ENCODE peak calls at places on chromosome 13, in nine cellular contexts. One of them, this sample, is unnamed.

GRCh38 chr13:41492432-41493267 is 35.3 kb downstream of the RGCC start:
- DNase-seq in adipocyte: no peak
- DNase-seq in SK-N-SH: no peak
- DNase-seq in Peyer's patch: no peak
- DNase-seq in BE2C: no peak
- DNase-seq in cardiac fibroblast: no peak
- DNase-seq in tibial artery: no peak
- DNase-seq in CD4-positive, alpha-beta memory T cell: peak; percentile 57
- DNase-seq in astrocyte of the spinal cord: no peak
- DNase-seq in this sample: no peak

GRCh38 chr13:34970961-34971360 is 28.9 kb downstream of the NBEA start:
- DNase-seq in adipocyte: no peak
- DNase-seq in SK-N-SH: no peak
- DNase-seq in Peyer's patch: no peak
- DNase-seq in BE2C: no peak
- DNase-seq in cardiac fibroblast: no peak
- DNase-seq in tibial artery: no peak
- DNase-seq in CD4-positive, alpha-beta memory T cell: no peak
- DNase-seq in astrocyte of the spinal cord: no peak
- DNase-seq in this sample: no peak

GRCh38 chr13:58592052-58592451 is 960.5 kb downstream of the PCDH17 start:
- DNase-seq in adipocyte: no peak
- DNase-seq in SK-N-SH: no peak
- DNase-seq in Peyer's patch: no peak
- DNase-seq in BE2C: no peak
- DNase-seq in cardiac fibroblast: no peak
- DNase-seq in tibial artery: no peak
- DNase-seq in CD4-positive, alpha-beta memory T cell: no peak
- DNase-seq in astrocyte of the spinal cord: no peak
- DNase-seq in this sample: no peak

GRCh38 chr13:109919715-109920375 is 133.5 kb upstream of the IRS2 start:
- DNase-seq in adipocyte: peak; percentile 7
- DNase-seq in SK-N-SH: no peak
- DNase-seq in Peyer's patch: no peak
- DNase-seq in BE2C: no peak
- DNase-seq in cardiac fibroblast: peak; percentile 59
- DNase-seq in tibial artery: no peak
- DNase-seq in CD4-positive, alpha-beta memory T cell: no peak
- DNase-seq in astrocyte of the spinal cord: peak; percentile 20
- DNase-seq in this sample: no peak

GRCh38 chr13:71758823-71759222 is 108.2 kb downstream of the DACH1 start:
- DNase-seq in adipocyte: no peak
- DNase-seq in SK-N-SH: peak; percentile 11
- DNase-seq in Peyer's patch: no peak
- DNase-seq in BE2C: peak; percentile 44
- DNase-seq in cardiac fibroblast: no peak
- DNase-seq in tibial artery: no peak
- DNase-seq in CD4-positive, alpha-beta memory T cell: no peak
- DNase-seq in astrocyte of the spinal cord: no peak
- DNase-seq in this sample: no peak

GRCh38 chr13:37046062-37046461 is 13.4 kb downstream of the SUPT20H start:
- DNase-seq in adipocyte: no peak
- DNase-seq in SK-N-SH: no peak
- DNase-seq in Peyer's patch: no peak
- DNase-seq in BE2C: no peak
- DNase-seq in cardiac fibroblast: no peak
- DNase-seq in tibial artery: no peak
- DNase-seq in CD4-positive, alpha-beta memory T cell: no peak
- DNase-seq in astrocyte of the spinal cord: no peak
- DNase-seq in this sample: no peak

GRCh38 chr13:43266953-43267615 is 243.7 kb downstream of the DNAJC15 start:
- DNase-seq in adipocyte: no peak
- DNase-seq in SK-N-SH: no peak
- DNase-seq in Peyer's patch: no peak
- DNase-seq in BE2C: no peak
- DNase-seq in cardiac fibroblast: no peak
- DNase-seq in tibial artery: no peak
- DNase-seq in CD4-positive, alpha-beta memory T cell: no peak
- DNase-seq in astrocyte of the spinal cord: no peak
- DNase-seq in this sample: no peak

GRCh38 chr13:101739382-101740178 is 287.1 kb downstream of the ITGBL1 start:
- DNase-seq in adipocyte: no peak
- DNase-seq in SK-N-SH: no peak
- DNase-seq in Peyer's patch: no peak
- DNase-seq in BE2C: no peak
- DNase-seq in cardiac fibroblast: no peak
- DNase-seq in tibial artery: no peak
- DNase-seq in CD4-positive, alpha-beta memory T cell: no peak
- DNase-seq in astrocyte of the spinal cord: no peak
- DNase-seq in this sample: no peak

GRCh38 chr13:113809934-113810333 is 50.9 kb downstream of the TMEM255B start:
- DNase-seq in adipocyte: no peak
- DNase-seq in SK-N-SH: no peak
- DNase-seq in Peyer's patch: no peak
- DNase-seq in BE2C: peak; percentile 55
- DNase-seq in cardiac fibroblast: no peak
- DNase-seq in tibial artery: no peak
- DNase-seq in CD4-positive, alpha-beta memory T cell: no peak
- DNase-seq in astrocyte of the spinal cord: no peak
- DNase-seq in this sample: no peak

GRCh38 chr13:43200736-43201135 is 177.3 kb downstream of the DNAJC15 start:
- DNase-seq in adipocyte: no peak
- DNase-seq in SK-N-SH: no peak
- DNase-seq in Peyer's patch: no peak
- DNase-seq in BE2C: no peak
- DNase-seq in cardiac fibroblast: no peak
- DNase-seq in tibial artery: no peak
- DNase-seq in CD4-positive, alpha-beta memory T cell: no peak
- DNase-seq in astrocyte of the spinal cord: no peak
- DNase-seq in this sample: no peak

GRCh38 chr13:80382576-80382975 is 41.6 kb upstream of the SPRY2 start:
- DNase-seq in adipocyte: no peak
- DNase-seq in SK-N-SH: no peak
- DNase-seq in Peyer's patch: no peak
- DNase-seq in BE2C: no peak
- DNase-seq in cardiac fibroblast: no peak
- DNase-seq in tibial artery: no peak
- DNase-seq in CD4-positive, alpha-beta memory T cell: no peak
- DNase-seq in astrocyte of the spinal cord: no peak
- DNase-seq in this sample: no peak

GRCh38 chr13:113500530-113501265 is 10.2 kb upstream of the DCUN1D2 start:
- DNase-seq in adipocyte: no peak
- DNase-seq in SK-N-SH: no peak
- DNase-seq in Peyer's patch: no peak
- DNase-seq in BE2C: no peak
- DNase-seq in cardiac fibroblast: no peak
- DNase-seq in tibial artery: no peak
- DNase-seq in CD4-positive, alpha-beta memory T cell: no peak
- DNase-seq in astrocyte of the spinal cord: no peak
- DNase-seq in this sample: no peak

GRCh38 chr13:43730642-43731041 is 56.1 kb downstream of the ENOX1 start:
- DNase-seq in adipocyte: no peak
- DNase-seq in SK-N-SH: no peak
- DNase-seq in Peyer's patch: no peak
- DNase-seq in BE2C: no peak
- DNase-seq in cardiac fibroblast: peak; percentile 32
- DNase-seq in tibial artery: no peak
- DNase-seq in CD4-positive, alpha-beta memory T cell: no peak
- DNase-seq in astrocyte of the spinal cord: peak; percentile 62
- DNase-seq in this sample: no peak

GRCh38 chr13:68099616-68100015 is 869.5 kb upstream of the PCDH9 start:
- DNase-seq in adipocyte: peak; percentile 50
- DNase-seq in SK-N-SH: no peak
- DNase-seq in Peyer's patch: no peak
- DNase-seq in BE2C: no peak
- DNase-seq in cardiac fibroblast: peak; percentile 2
- DNase-seq in tibial artery: no peak
- DNase-seq in CD4-positive, alpha-beta memory T cell: no peak
- DNase-seq in astrocyte of the spinal cord: peak; percentile 73
- DNase-seq in this sample: no peak

GRCh38 chr13:97360610-97361009 is 73.4 kb upstream of the RAP2A start:
- DNase-seq in adipocyte: no peak
- DNase-seq in SK-N-SH: no peak
- DNase-seq in Peyer's patch: no peak
- DNase-seq in BE2C: no peak
- DNase-seq in cardiac fibroblast: no peak
- DNase-seq in tibial artery: no peak
- DNase-seq in CD4-positive, alpha-beta memory T cell: no peak
- DNase-seq in astrocyte of the spinal cord: no peak
- DNase-seq in this sample: no peak

GRCh38 chr13:33045829-33046592 is 29.8 kb downstream of the KL start:
- DNase-seq in adipocyte: peak; percentile 34
- DNase-seq in SK-N-SH: no peak
- DNase-seq in Peyer's patch: no peak
- DNase-seq in BE2C: no peak
- DNase-seq in cardiac fibroblast: no peak
- DNase-seq in tibial artery: no peak
- DNase-seq in CD4-positive, alpha-beta memory T cell: no peak
- DNase-seq in astrocyte of the spinal cord: no peak
- DNase-seq in this sample: no peak

GRCh38 chr13:35917942-35918645 is 213.1 kb downstream of the DCLK1 start:
- DNase-seq in adipocyte: peak; percentile 72
- DNase-seq in SK-N-SH: no peak
- DNase-seq in Peyer's patch: no peak
- DNase-seq in BE2C: no peak
- DNase-seq in cardiac fibroblast: no peak
- DNase-seq in tibial artery: no peak
- DNase-seq in CD4-positive, alpha-beta memory T cell: no peak
- DNase-seq in astrocyte of the spinal cord: no peak
- DNase-seq in this sample: no peak

GRCh38 chr13:66780814-66781213 is 449.3 kb downstream of the PCDH9 start:
- DNase-seq in adipocyte: peak; percentile 63
- DNase-seq in SK-N-SH: no peak
- DNase-seq in Peyer's patch: no peak
- DNase-seq in BE2C: no peak
- DNase-seq in cardiac fibroblast: peak; percentile 27
- DNase-seq in tibial artery: no peak
- DNase-seq in CD4-positive, alpha-beta memory T cell: no peak
- DNase-seq in astrocyte of the spinal cord: peak; percentile 2
- DNase-seq in this sample: no peak

GRCh38 chr13:44573790-44574465 is 2.2 kb downstream of the TSC22D1 start:
- DNase-seq in adipocyte: peak; percentile 57
- DNase-seq in SK-N-SH: peak; percentile 27
- DNase-seq in Peyer's patch: no peak
- DNase-seq in BE2C: peak; percentile 50
- DNase-seq in cardiac fibroblast: peak; percentile 66
- DNase-seq in tibial artery: no peak
- DNase-seq in CD4-positive, alpha-beta memory T cell: no peak
- DNase-seq in astrocyte of the spinal cord: peak; percentile 83
- DNase-seq in this sample: no peak

GRCh38 chr13:50512602-50513527 is 330.6 kb downstream of the DLEU7 start:
- DNase-seq in adipocyte: peak; percentile 73
- DNase-seq in SK-N-SH: no peak
- DNase-seq in Peyer's patch: no peak
- DNase-seq in BE2C: no peak
- DNase-seq in cardiac fibroblast: peak; percentile 60
- DNase-seq in tibial artery: peak; percentile 78
- DNase-seq in CD4-positive, alpha-beta memory T cell: peak; percentile 48
- DNase-seq in astrocyte of the spinal cord: peak; percentile 73
- DNase-seq in this sample: peak; percentile 32
- H3K4me3 ChIP-seq in adipocyte: peak overlapping the region; percentile 70
- H3K4me3 ChIP-seq in SK-N-SH: no peak overlapping the region
- H3K4me3 ChIP-seq in Peyer's patch: peak overlapping the region; percentile 42
- H3K4me3 ChIP-seq in BE2C: no peak overlapping the region
- H3K4me3 ChIP-seq in cardiac fibroblast: peak overlapping the region; percentile 11
- H3K4me3 ChIP-seq in tibial artery: peak overlapping the region; percentile 34
- H3K4me3 ChIP-seq in CD4-positive, alpha-beta memory T cell: peak overlapping the region; percentile 14
- H3K4me3 ChIP-seq in astrocyte of the spinal cord: no peak overlapping the region
- H3K4me3 ChIP-seq in this sample: no peak overlapping the region

DNA sequence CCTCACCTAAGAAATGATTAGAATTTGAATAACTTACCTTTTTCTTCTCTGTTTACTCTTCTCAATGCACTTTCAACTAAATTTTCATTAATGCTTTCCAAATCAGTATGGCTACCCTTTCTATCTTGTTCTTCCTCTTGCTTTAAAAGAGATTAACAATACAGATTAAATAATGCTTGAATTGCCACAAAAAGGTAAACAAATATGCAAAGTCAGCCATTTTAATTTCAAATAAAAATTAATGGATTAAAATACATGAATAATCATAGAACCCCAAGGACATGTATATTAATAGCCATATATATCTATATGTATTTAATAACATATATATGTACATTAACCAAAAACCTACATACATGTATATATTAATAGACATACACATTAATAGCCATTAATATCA is 7.9 kb upstream of the NEK5 start:
- DNase-seq in adipocyte: no peak
- DNase-seq in SK-N-SH: no peak
- DNase-seq in Peyer's patch: no peak
- DNase-seq in BE2C: no peak
- DNase-seq in cardiac fibroblast: no peak
- DNase-seq in tibial artery: no peak
- DNase-seq in CD4-positive, alpha-beta memory T cell: no peak
- DNase-seq in astrocyte of the spinal cord: no peak
- DNase-seq in this sample: no peak
- H3K4me3 ChIP-seq in adipocyte: no peak overlapping the region
- H3K4me3 ChIP-seq in SK-N-SH: no peak overlapping the region
- H3K4me3 ChIP-seq in Peyer's patch: no peak overlapping the region
- H3K4me3 ChIP-seq in BE2C: no peak overlapping the region
- H3K4me3 ChIP-seq in cardiac fibroblast: no peak overlapping the region
- H3K4me3 ChIP-seq in tibial artery: no peak overlapping the region
- H3K4me3 ChIP-seq in CD4-positive, alpha-beta memory T cell: no peak overlapping the region
- H3K4me3 ChIP-seq in astrocyte of the spinal cord: no peak overlapping the region
- H3K4me3 ChIP-seq in this sample: no peak overlapping the region

DNA sequence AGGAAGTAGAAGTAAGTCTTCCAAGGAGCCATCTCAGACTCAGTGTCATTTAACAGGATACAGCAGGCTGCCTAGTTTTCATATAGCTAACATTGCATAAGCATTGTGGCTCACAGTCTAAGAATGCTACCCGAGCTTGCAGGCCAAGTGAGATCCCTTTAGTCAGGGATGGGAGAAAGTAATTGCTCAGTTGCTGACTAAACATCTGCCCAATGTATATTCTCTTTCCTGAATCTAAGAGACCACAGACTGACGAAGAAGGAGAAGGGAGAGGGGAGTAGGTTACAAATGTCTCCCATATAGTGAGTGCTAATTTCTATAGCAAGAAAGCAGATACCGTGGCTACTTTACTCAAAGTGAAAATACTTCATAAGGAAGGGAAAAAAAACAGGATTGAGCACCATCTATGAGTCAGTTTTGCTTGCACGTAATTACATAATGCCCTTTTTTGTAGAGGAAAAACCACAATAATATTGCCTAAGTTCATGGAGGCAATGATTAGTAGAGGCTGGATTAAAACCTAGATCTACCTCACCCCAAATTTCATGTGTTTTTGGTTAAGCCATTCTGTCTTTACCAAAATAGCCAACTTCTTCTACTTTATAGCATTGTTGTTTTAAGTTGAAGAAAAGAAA is 454.0 kb downstream of the COG6 start:
- DNase-seq in adipocyte: peak; percentile 50
- DNase-seq in SK-N-SH: no peak
- DNase-seq in Peyer's patch: no peak
- DNase-seq in BE2C: no peak
- DNase-seq in cardiac fibroblast: peak; percentile 94
- DNase-seq in tibial artery: no peak
- DNase-seq in CD4-positive, alpha-beta memory T cell: no peak
- DNase-seq in astrocyte of the spinal cord: peak; percentile 92
- DNase-seq in this sample: no peak
- H3K4me3 ChIP-seq in adipocyte: peak overlapping the region; percentile 51
- H3K4me3 ChIP-seq in SK-N-SH: no peak overlapping the region
- H3K4me3 ChIP-seq in Peyer's patch: no peak overlapping the region
- H3K4me3 ChIP-seq in BE2C: no peak overlapping the region
- H3K4me3 ChIP-seq in cardiac fibroblast: peak overlapping the region; percentile 28
- H3K4me3 ChIP-seq in tibial artery: no peak overlapping the region
- H3K4me3 ChIP-seq in CD4-positive, alpha-beta memory T cell: no peak overlapping the region
- H3K4me3 ChIP-seq in astrocyte of the spinal cord: no peak overlapping the region
- H3K4me3 ChIP-seq in this sample: no peak overlapping the region

GRCh38 chr13:73138967-73139491 is 80.2 kb downstream of the KLF5 start:
- DNase-seq in adipocyte: no peak
- DNase-seq in SK-N-SH: no peak
- DNase-seq in Peyer's patch: no peak
- DNase-seq in BE2C: no peak
- DNase-seq in cardiac fibroblast: no peak
- DNase-seq in tibial artery: no peak
- DNase-seq in CD4-positive, alpha-beta memory T cell: no peak
- DNase-seq in astrocyte of the spinal cord: no peak
- DNase-seq in this sample: no peak
- H3K4me3 ChIP-seq in adipocyte: no peak overlapping the region
- H3K4me3 ChIP-seq in SK-N-SH: no peak overlapping the region
- H3K4me3 ChIP-seq in Peyer's patch: no peak overlapping the region
- H3K4me3 ChIP-seq in BE2C: no peak overlapping the region
- H3K4me3 ChIP-seq in cardiac fibroblast: no peak overlapping the region
- H3K4me3 ChIP-seq in tibial artery: no peak overlapping the region
- H3K4me3 ChIP-seq in CD4-positive, alpha-beta memory T cell: no peak overlapping the region
- H3K4me3 ChIP-seq in astrocyte of the spinal cord: no peak overlapping the region
- H3K4me3 ChIP-seq in this sample: no peak overlapping the region

This sample was measured in upper lobe of left lung.